ENCODE peak calls at places on chromosomes 12 and 14, in ten cellular contexts. Z is A549; U is central memory CD4-positive, alpha-beta T cell; K is lower lobe of right lung; R is GM23248; M is heart right ventricle; C is NCI-H524; Q is stimulated activated CD4-positive, alpha-beta T cell treated with anti-CD3 and anti-CD28 coated beads, Interleukin-1b, Interleukin-23, amount 100 ng/mL, for 1 hour; J is activated CD4-positive, alpha-beta T cell treated with anti-CD3 and anti-CD28 coated beads, Interleukin-2, amount 10 ng/mL, durations not matched to agents 7 days and 5 days; G is stimulated activated CD8-positive, alpha-beta memory T cell treated with anti-CD3 and anti-CD28 coated beads, Interleukin-2, amount 100 ng/mL, for 1 hour. S is an unnamed sample.

GRCh38 chr12:121765573-121765972 is 27.9 kb downstream of the RHOF start:
- DNase-seq in U (no peak), Q (no peak), J (no peak), Z (no peak), M (no peak), K (no peak), C (peak), R (peak), G (no peak), S (no peak)

GRCh38 chr12:108854453-108855283 is 2.7 kb downstream of the SSH1 start:
- DNase-seq in C (no peak), Q (no peak), M (peak), J (no peak), R (peak), Z (peak), K (no peak), G (no peak), U (no peak), S (no peak)

GRCh38 chr12:3202734-3203446 is 125.7 kb downstream of the TSPAN9 start:
- DNase-seq in J (peak), C (peak), U (no peak), K (no peak), G (no peak), R (peak), Q (peak), Z (peak), M (peak), S (no peak)

GRCh38 chr14:38208825-38209562 is 1.3 kb downstream of the SSTR1 start:
- DNase-seq in Q (no peak), J (no peak), C (peak), R (peak), K (peak), G (no peak), M (peak), U (no peak), Z (no peak), S (no peak)

GRCh38 chr14:45249847-45250575 is 3.0 kb downstream of the MIS18BP1 start:
- DNase-seq in J (no peak), Q (no peak), M (no peak), G (no peak), Z (no peak), R (peak), K (no peak), U (no peak), C (no peak), S (no peak)

GRCh38 chr12:130506844-130507243 is 169.2 kb downstream of the PIWIL1 start:
- DNase-seq in R (no peak), Z (peak), Q (no peak), M (no peak), J (no peak), K (no peak), C (no peak), U (no peak), G (no peak), S (no peak)

GRCh38 chr12:76952995-76953394 is 74.2 kb upstream of the CSRP2 start:
- DNase-seq in M (no peak), G (no peak), K (no peak), C (no peak), Z (peak), R (peak), J (no peak), Q (no peak), U (no peak), S (no peak)

GRCh38 chr12:67766370-67766769 is 117.8 kb downstream of the DYRK2 start:
- DNase-seq in G (no peak), M (no peak), J (no peak), U (no peak), R (peak), K (no peak), C (no peak), Z (peak), Q (no peak), S (no peak)

GRCh38 chr14:70641548-70642312 is at the start of gene TTC9:
- DNase-seq in C (no peak), G (no peak), K (peak), J (no peak), Q (no peak), U (peak), Z (no peak), M (peak), R (peak), S (no peak)

GRCh38 chr14:99731536-99732435 is 47.7 kb downstream of the CYP46A1 start:
- DNase-seq in U (no peak), C (no peak), K (peak), Q (no peak), J (no peak), M (no peak), G (no peak), Z (no peak), R (no peak), S (no peak)

GRCh38 chr12:1311145-1311544 is 283.2 kb downstream of the FBXL14 start:
- DNase-seq in J (no peak), Z (no peak), Q (no peak), M (no peak), U (no peak), C (no peak), R (no peak), K (no peak), G (no peak), S (no peak)

GRCh38 chr12:24770851-24771250 is 178.1 kb downstream of the BCAT1 start:
- DNase-seq in J (no peak), C (no peak), M (no peak), K (no peak), U (no peak), Z (no peak), G (no peak), Q (no peak), R (peak), S (no peak)

GRCh38 chr14:97349946-97350345 is 552.8 kb downstream of the VRK1 start:
- DNase-seq in Z (no peak), U (no peak), K (no peak), C (no peak), Q (no peak), R (no peak), G (no peak), J (no peak), M (no peak), S (no peak)

GRCh38 chr12:88726806-88727722 is 146.8 kb upstream of the KITLG start:
- DNase-seq in K (no peak), U (no peak), Q (no peak), C (no peak), G (no peak), M (no peak), J (no peak), Z (no peak), R (peak), S (no peak)

GRCh38 chr14:24311837-24312615 is 724 bp downstream of the LTB4R start:
- DNase-seq in J (peak), R (peak), C (no peak), M (no peak), Q (no peak), K (no peak), G (no peak), U (no peak), Z (no peak), S (no peak)

GRCh38 chr12:71639341-71639760 is 24.3 kb downstream of the ZFC3H1 start:
- DNase-seq in Z (peak), G (no peak), Q (no peak), U (no peak), R (peak), C (no peak), M (no peak), J (no peak), K (no peak), S (no peak)

GRCh38 chr12:82473111-82473754 is 114.9 kb downstream of the METTL25 start:
- DNase-seq in Q (no peak), U (no peak), G (no peak), C (no peak), J (no peak), Z (no peak), M (no peak), R (no peak), K (no peak), S (no peak)

GRCh38 chr12:79016181-79016580 is 151.6 kb downstream of the SYT1 start:
- DNase-seq in Z (no peak), J (no peak), G (no peak), C (no peak), U (no peak), Q (no peak), K (no peak), M (no peak), R (no peak), S (no peak)

GRCh38 chr12:25997401-25997973 is 39.0 kb downstream of the RASSF8 start:
- DNase-seq in K (no peak), Z (peak), C (no peak), U (no peak), R (peak), J (no peak), M (no peak), G (no peak), Q (no peak), S (no peak)

GRCh38 chr14:80387563-80387981 is 176.3 kb upstream of the DIO2 start:
- DNase-seq in Z (no peak), R (no peak), M (no peak), C (no peak), U (no peak), K (no peak), Q (no peak), G (no peak), J (no peak), S (no peak)

GRCh38 chr12:102527256-102527720 is 46.9 kb upstream of the IGF1 start:
- DNase-seq in Z (no peak), Q (no peak), R (peak), C (no peak), G (no peak), U (no peak), M (no peak), J (no peak), K (no peak), S (no peak)

GRCh38 chr12:117564885-117565284 is 203.5 kb upstream of the NOS1 start:
- DNase-seq in K (no peak), Q (no peak), J (no peak), Z (peak), G (no peak), M (no peak), C (no peak), R (no peak), U (no peak), S (no peak)

GRCh38 chr12:119068129-119068856 is 87.0 kb downstream of the SRRM4 start:
- DNase-seq in M (peak), K (no peak), C (no peak), Q (no peak), U (no peak), G (no peak), R (no peak), J (no peak), Z (no peak), S (no peak)

S was measured in SIG-M5.